ENCODE peak calls at places on chromosomes 12 and 14, in ten cellular contexts. One of them, this sample, is unnamed.

GRCh38 chr14:74501135-74501614 is 7.6 kb downstream of the ISCA2 start:
- DNase-seq in esophagus muscularis mucosa: no peak
- DNase-seq in HepG2: peak; percentile 52
- DNase-seq in GM23248: peak; percentile 87
- DNase-seq in left lung: peak; percentile 67
- DNase-seq in suprapubic skin: no peak
- DNase-seq in pancreas: peak; percentile 69
- DNase-seq in IMR-90: peak; percentile 83
- DNase-seq in endothelial cell of umbilical vein: peak; percentile 62
- DNase-seq in hepatocyte: peak; percentile 85
- DNase-seq in this sample: no peak

GRCh38 chr12:131171029-131171428 is 217.3 kb downstream of the ADGRD1 start:
- DNase-seq in pancreas: no peak
- DNase-seq in hepatocyte: no peak
- DNase-seq in esophagus muscularis mucosa: no peak
- DNase-seq in IMR-90: no peak
- DNase-seq in left lung: no peak
- DNase-seq in HepG2: no peak
- DNase-seq in endothelial cell of umbilical vein: no peak
- DNase-seq in suprapubic skin: no peak
- DNase-seq in GM23248: peak; percentile 41
- DNase-seq in this sample: no peak

GRCh38 chr14:54440454-54440853 is 720 bp downstream of the CNIH1 start:
- DNase-seq in left lung: no peak
- DNase-seq in HepG2: no peak
- DNase-seq in esophagus muscularis mucosa: no peak
- DNase-seq in GM23248: peak; percentile 39
- DNase-seq in pancreas: no peak
- DNase-seq in hepatocyte: peak; percentile 8
- DNase-seq in suprapubic skin: no peak
- DNase-seq in IMR-90: peak; percentile 10
- DNase-seq in endothelial cell of umbilical vein: no peak
- DNase-seq in this sample: no peak

GRCh38 chr12:19941096-19941495 is 427.2 kb upstream of the PDE3A start:
- DNase-seq in HepG2: no peak
- DNase-seq in left lung: no peak
- DNase-seq in esophagus muscularis mucosa: no peak
- DNase-seq in hepatocyte: no peak
- DNase-seq in GM23248: no peak
- DNase-seq in suprapubic skin: peak; percentile 73
- DNase-seq in pancreas: no peak
- DNase-seq in IMR-90: no peak
- DNase-seq in endothelial cell of umbilical vein: no peak
- DNase-seq in this sample: no peak

GRCh38 chr14:93522221-93522620 is 91.5 kb downstream of the UNC79 start:
- DNase-seq in GM23248: no peak
- DNase-seq in endothelial cell of umbilical vein: no peak
- DNase-seq in hepatocyte: no peak
- DNase-seq in IMR-90: no peak
- DNase-seq in esophagus muscularis mucosa: no peak
- DNase-seq in suprapubic skin: no peak
- DNase-seq in pancreas: no peak
- DNase-seq in left lung: no peak
- DNase-seq in HepG2: no peak
- DNase-seq in this sample: no peak

GRCh38 chr14:89379006-89379405 is 38.0 kb downstream of the FOXN3 start:
- DNase-seq in pancreas: no peak
- DNase-seq in suprapubic skin: no peak
- DNase-seq in GM23248: no peak
- DNase-seq in hepatocyte: no peak
- DNase-seq in endothelial cell of umbilical vein: no peak
- DNase-seq in HepG2: no peak
- DNase-seq in left lung: no peak
- DNase-seq in esophagus muscularis mucosa: no peak
- DNase-seq in IMR-90: no peak
- DNase-seq in this sample: no peak

GRCh38 chr14:99774526-99775307 is 18.5 kb upstream of the EML1 start:
- DNase-seq in GM23248: peak; percentile 55
- DNase-seq in IMR-90: peak; percentile 52
- DNase-seq in hepatocyte: peak; percentile 49
- DNase-seq in left lung: no peak
- DNase-seq in suprapubic skin: no peak
- DNase-seq in HepG2: no peak
- DNase-seq in endothelial cell of umbilical vein: no peak
- DNase-seq in esophagus muscularis mucosa: no peak
- DNase-seq in pancreas: no peak
- DNase-seq in this sample: no peak

GRCh38 chr12:5257763-5258475 is 174.0 kb upstream of the NTF3 start:
- DNase-seq in IMR-90: no peak
- DNase-seq in endothelial cell of umbilical vein: no peak
- DNase-seq in suprapubic skin: no peak
- DNase-seq in GM23248: no peak
- DNase-seq in HepG2: no peak
- DNase-seq in esophagus muscularis mucosa: no peak
- DNase-seq in left lung: no peak
- DNase-seq in hepatocyte: no peak
- DNase-seq in pancreas: no peak
- DNase-seq in this sample: no peak

GRCh38 chr12:130872179-130873096 is 572 bp downstream of the RAN start:
- DNase-seq in esophagus muscularis mucosa: no peak
- DNase-seq in suprapubic skin: no peak
- DNase-seq in left lung: no peak
- DNase-seq in GM23248: peak; percentile 73
- DNase-seq in IMR-90: no peak
- DNase-seq in HepG2: no peak
- DNase-seq in hepatocyte: peak; percentile 77
- DNase-seq in pancreas: peak; percentile 39
- DNase-seq in endothelial cell of umbilical vein: peak; percentile 42
- DNase-seq in this sample: peak; percentile 25

GRCh38 chr12:62698701-62699101 is 232.1 kb downstream of the MON2 start:
- DNase-seq in hepatocyte: no peak
- DNase-seq in left lung: no peak
- DNase-seq in HepG2: no peak
- DNase-seq in pancreas: no peak
- DNase-seq in suprapubic skin: no peak
- DNase-seq in GM23248: peak; percentile 74
- DNase-seq in endothelial cell of umbilical vein: peak; percentile 85
- DNase-seq in IMR-90: peak; percentile 73
- DNase-seq in esophagus muscularis mucosa: no peak
- DNase-seq in this sample: no peak

GRCh38 chr12:84874125-84874824 is 38.3 kb downstream of the SLC6A15 start:
- DNase-seq in endothelial cell of umbilical vein: peak; percentile 55
- DNase-seq in hepatocyte: peak; percentile 75
- DNase-seq in IMR-90: peak; percentile 60
- DNase-seq in esophagus muscularis mucosa: no peak
- DNase-seq in GM23248: peak; percentile 77
- DNase-seq in HepG2: peak; percentile 38
- DNase-seq in left lung: no peak
- DNase-seq in suprapubic skin: no peak
- DNase-seq in pancreas: no peak
- DNase-seq in this sample: no peak

GRCh38 chr14:52018252-52018651 is 28.9 kb downstream of the RTRAF start:
- DNase-seq in HepG2: no peak
- DNase-seq in endothelial cell of umbilical vein: no peak
- DNase-seq in left lung: no peak
- DNase-seq in GM23248: no peak
- DNase-seq in hepatocyte: peak; percentile 26
- DNase-seq in pancreas: no peak
- DNase-seq in IMR-90: no peak
- DNase-seq in esophagus muscularis mucosa: no peak
- DNase-seq in suprapubic skin: no peak
- DNase-seq in this sample: no peak
- H3K4me1 ChIP-seq in HepG2: no peaks in the 10 kb centered on the region
- H3K4me1 ChIP-seq in endothelial cell of umbilical vein: peaks cover 46% of the 10 kb centered on the region
- H3K4me1 ChIP-seq in left lung: no peaks in the 10 kb centered on the region
- H3K4me1 ChIP-seq in GM23248: peaks cover 4% of the 10 kb centered on the region
- H3K4me1 ChIP-seq in hepatocyte: peaks cover 6% of the 10 kb centered on the region
- H3K4me1 ChIP-seq in pancreas: no peaks in the 10 kb centered on the region
- H3K4me1 ChIP-seq in IMR-90: peaks cover 9% of the 10 kb centered on the region
- H3K4me1 ChIP-seq in esophagus muscularis mucosa: peaks cover 73% of the 10 kb centered on the region
- H3K4me1 ChIP-seq in suprapubic skin: peaks cover 8% of the 10 kb centered on the region
- H3K4me1 ChIP-seq in this sample: no peaks in the 10 kb centered on the region

GRCh38 chr12:133124674-133125073 is 5.4 kb downstream of the ZNF891 start:
- DNase-seq in pancreas: no peak
- DNase-seq in hepatocyte: no peak
- DNase-seq in suprapubic skin: no peak
- DNase-seq in endothelial cell of umbilical vein: no peak
- DNase-seq in left lung: no peak
- DNase-seq in IMR-90: no peak
- DNase-seq in esophagus muscularis mucosa: no peak
- DNase-seq in HepG2: no peak
- DNase-seq in GM23248: no peak
- DNase-seq in this sample: no peak

GRCh38 chr12:133120385-133121191 is 9.5 kb downstream of the ZNF891 start:
- DNase-seq in HepG2: no peak
- DNase-seq in IMR-90: no peak
- DNase-seq in esophagus muscularis mucosa: no peak
- DNase-seq in suprapubic skin: no peak
- DNase-seq in left lung: no peak
- DNase-seq in pancreas: no peak
- DNase-seq in endothelial cell of umbilical vein: no peak
- DNase-seq in GM23248: no peak
- DNase-seq in hepatocyte: no peak
- DNase-seq in this sample: no peak
- H3K9me3 ChIP-seq in HepG2: peaks cover 98% of the 10 kb centered on the region
- H3K9me3 ChIP-seq in IMR-90: peaks cover 76% of the 10 kb centered on the region
- H3K9me3 ChIP-seq in esophagus muscularis mucosa: peaks cover 100% of the 10 kb centered on the region
- H3K9me3 ChIP-seq in suprapubic skin: peaks cover 90% of the 10 kb centered on the region
- H3K9me3 ChIP-seq in left lung: peaks cover 100% of the 10 kb centered on the region
- H3K9me3 ChIP-seq in pancreas: peaks cover 2% of the 10 kb centered on the region
- H3K9me3 ChIP-seq in endothelial cell of umbilical vein: peaks cover 17% of the 10 kb centered on the region
- H3K9me3 ChIP-seq in GM23248: peaks cover 10% of the 10 kb centered on the region
- H3K9me3 ChIP-seq in hepatocyte: peaks cover 83% of the 10 kb centered on the region
- H3K9me3 ChIP-seq in this sample: peaks cover 86% of the 10 kb centered on the region

GRCh38 chr12:25052191-25053020 is 103.5 kb upstream of the BCAT1 start:
- DNase-seq in esophagus muscularis mucosa: no peak
- DNase-seq in endothelial cell of umbilical vein: no peak
- DNase-seq in GM23248: no peak
- DNase-seq in HepG2: peak; percentile 45
- DNase-seq in hepatocyte: peak; percentile 52
- DNase-seq in IMR-90: no peak
- DNase-seq in pancreas: no peak
- DNase-seq in suprapubic skin: no peak
- DNase-seq in left lung: peak; percentile 43
- DNase-seq in this sample: peak; percentile 21

GRCh38 chr12:25054076-25054782 is 105.3 kb upstream of the BCAT1 start:
- DNase-seq in endothelial cell of umbilical vein: no peak
- DNase-seq in hepatocyte: no peak
- DNase-seq in GM23248: no peak
- DNase-seq in IMR-90: no peak
- DNase-seq in esophagus muscularis mucosa: no peak
- DNase-seq in pancreas: no peak
- DNase-seq in suprapubic skin: no peak
- DNase-seq in HepG2: no peak
- DNase-seq in left lung: no peak
- DNase-seq in this sample: no peak

GRCh38 chr12:25051583-25052190 is 102.8 kb upstream of the BCAT1 start:
- DNase-seq in pancreas: no peak
- DNase-seq in IMR-90: no peak
- DNase-seq in GM23248: no peak
- DNase-seq in left lung: no peak
- DNase-seq in suprapubic skin: no peak
- DNase-seq in hepatocyte: no peak
- DNase-seq in HepG2: no peak
- DNase-seq in esophagus muscularis mucosa: no peak
- DNase-seq in endothelial cell of umbilical vein: no peak
- DNase-seq in this sample: peak; percentile 10

GRCh38 chr12:25051171-25051570 is 102.3 kb upstream of the BCAT1 start:
- DNase-seq in endothelial cell of umbilical vein: no peak
- DNase-seq in left lung: no peak
- DNase-seq in hepatocyte: no peak
- DNase-seq in esophagus muscularis mucosa: no peak
- DNase-seq in HepG2: no peak
- DNase-seq in pancreas: no peak
- DNase-seq in suprapubic skin: no peak
- DNase-seq in GM23248: no peak
- DNase-seq in IMR-90: no peak
- DNase-seq in this sample: no peak

DNA sequence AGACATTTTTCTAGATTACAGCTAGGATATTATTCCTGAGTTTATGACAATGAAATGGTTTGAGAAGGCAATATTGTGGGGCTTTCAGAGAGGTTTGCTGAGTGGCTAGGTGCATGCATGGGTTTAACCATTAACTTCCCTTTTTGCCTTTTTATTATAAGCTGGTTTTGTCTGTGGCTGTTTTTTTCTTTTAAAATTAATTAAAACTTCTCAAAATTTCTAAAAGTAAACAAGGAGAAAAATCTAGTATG is 104.0 kb upstream of the BCAT1 start:
- DNase-seq in HepG2: no peak
- DNase-seq in GM23248: no peak
- DNase-seq in left lung: no peak
- DNase-seq in pancreas: no peak
- DNase-seq in endothelial cell of umbilical vein: no peak
- DNase-seq in IMR-90: no peak
- DNase-seq in hepatocyte: no peak
- DNase-seq in suprapubic skin: no peak
- DNase-seq in esophagus muscularis mucosa: no peak
- DNase-seq in this sample: no peak
- H3K4me1 ChIP-seq in HepG2: peaks cover 18% of the 10 kb centered on the region
- H3K4me1 ChIP-seq in GM23248: no peaks in the 10 kb centered on the region
- H3K4me1 ChIP-seq in left lung: no peaks in the 10 kb centered on the region
- H3K4me1 ChIP-seq in pancreas: peaks cover 4% of the 10 kb centered on the region
- H3K4me1 ChIP-seq in endothelial cell of umbilical vein: no peaks in the 10 kb centered on the region
- H3K4me1 ChIP-seq in IMR-90: no peaks in the 10 kb centered on the region
- H3K4me1 ChIP-seq in hepatocyte: no peaks in the 10 kb centered on the region
- H3K4me1 ChIP-seq in suprapubic skin: peaks cover 31% of the 10 kb centered on the region
- H3K4me1 ChIP-seq in esophagus muscularis mucosa: no peaks in the 10 kb centered on the region
- H3K4me1 ChIP-seq in this sample: peaks cover 22% of the 10 kb centered on the region

DNA sequence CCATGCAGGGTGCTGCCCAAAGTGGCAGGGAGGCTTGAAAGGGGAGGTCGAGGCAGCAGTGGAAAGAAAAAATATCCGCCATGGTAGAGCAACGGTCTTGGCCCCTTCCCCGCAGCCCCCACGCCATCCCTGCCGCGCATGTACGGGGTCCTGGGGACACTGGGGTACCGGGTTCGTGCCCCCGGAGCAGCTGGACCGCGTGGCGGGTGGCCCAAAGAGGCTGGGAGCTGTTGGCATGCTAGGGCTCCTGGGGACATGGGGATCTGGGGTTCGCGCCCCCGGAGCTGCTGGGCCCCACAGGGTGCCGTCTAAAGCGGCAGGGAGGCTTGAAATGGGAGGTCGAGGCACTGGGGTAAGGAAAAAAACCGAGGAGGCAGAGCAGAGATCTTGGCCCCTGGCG is 316.5 kb downstream of the ALG10 start:
- DNase-seq in HepG2: no peak
- DNase-seq in esophagus muscularis mucosa: no peak
- DNase-seq in suprapubic skin: no peak
- DNase-seq in left lung: no peak
- DNase-seq in pancreas: no peak
- DNase-seq in IMR-90: no peak
- DNase-seq in endothelial cell of umbilical vein: no peak
- DNase-seq in GM23248: no peak
- DNase-seq in hepatocyte: no peak
- DNase-seq in this sample: no peak
- H3K9me3 ChIP-seq in HepG2: no peaks in the 10 kb centered on the region
- H3K9me3 ChIP-seq in esophagus muscularis mucosa: peaks cover 42% of the 10 kb centered on the region
- H3K9me3 ChIP-seq in suprapubic skin: peaks cover 30% of the 10 kb centered on the region
- H3K9me3 ChIP-seq in left lung: peaks cover 100% of the 10 kb centered on the region
- H3K9me3 ChIP-seq in pancreas: no peaks in the 10 kb centered on the region
- H3K9me3 ChIP-seq in IMR-90: peaks cover 31% of the 10 kb centered on the region
- H3K9me3 ChIP-seq in endothelial cell of umbilical vein: peaks cover 3% of the 10 kb centered on the region
- H3K9me3 ChIP-seq in GM23248: no peaks in the 10 kb centered on the region
- H3K9me3 ChIP-seq in hepatocyte: no peaks in the 10 kb centered on the region
- H3K9me3 ChIP-seq in this sample: no peaks in the 10 kb centered on the region

This sample was measured in effector memory CD4-positive, alpha-beta T cell.